ENCODE peak calls at places on chromosomes 2 and 18, in four cellular contexts. One of them, this sample, is unnamed.

GRCh38 chr2:238459081-238459629 is 32.4 kb downstream of the ASB1 start:
- DNase-seq in K562: no peak
- DNase-seq in GM12878: no peak
- DNase-seq in HepG2: no peak
- DNase-seq in this sample: no peak

GRCh38 chr2:18149660-18150246 is 271.3 kb downstream of the KCNS3 start:
- DNase-seq in K562: peak; percentile 9
- DNase-seq in GM12878: no peak
- DNase-seq in HepG2: peak; percentile 31
- DNase-seq in this sample: peak; percentile 50

GRCh38 chr2:134866498-134867099 is 28.2 kb downstream of the ACMSD start:
- DNase-seq in K562: no peak
- DNase-seq in GM12878: no peak
- DNase-seq in HepG2: no peak
- DNase-seq in this sample: peak; percentile 16

GRCh38 chr2:62292190-62292589 is 96.3 kb downstream of the B3GNT2 start:
- DNase-seq in K562: no peak
- DNase-seq in GM12878: no peak
- DNase-seq in HepG2: peak; percentile 66
- DNase-seq in this sample: no peak

GRCh38 chr2:27932396-27932795 is 41.9 kb downstream of the BABAM2 start:
- DNase-seq in K562: no peak
- DNase-seq in GM12878: no peak
- DNase-seq in HepG2: peak; percentile 59
- DNase-seq in this sample: peak; percentile 66

GRCh38 chr18:74197705-74198341 is 49.5 kb downstream of the TIMM21 start:
- DNase-seq in K562: no peak
- DNase-seq in GM12878: no peak
- DNase-seq in HepG2: no peak
- DNase-seq in this sample: no peak

GRCh38 chr2:198162276-198162675 is 357.9 kb downstream of the PLCL1 start:
- DNase-seq in K562: no peak
- DNase-seq in GM12878: no peak
- DNase-seq in HepG2: no peak
- DNase-seq in this sample: no peak

GRCh38 chr2:118861741-118862140 is 14.3 kb upstream of the EN1 start:
- DNase-seq in K562: no peak
- DNase-seq in GM12878: no peak
- DNase-seq in HepG2: no peak
- DNase-seq in this sample: no peak

GRCh38 chr2:102245266-102246151 is 58.7 kb downstream of the IL1RL2 start:
- DNase-seq in K562: peak; percentile 29
- DNase-seq in GM12878: no peak
- DNase-seq in HepG2: no peak
- DNase-seq in this sample: no peak

GRCh38 chr2:33126973-33127372 is 180.2 kb downstream of the LTBP1 start:
- DNase-seq in K562: no peak
- DNase-seq in GM12878: no peak
- DNase-seq in HepG2: no peak
- DNase-seq in this sample: no peak

GRCh38 chr2:222115296-222115695 is 183.5 kb downstream of the PAX3 start:
- DNase-seq in K562: no peak
- DNase-seq in GM12878: no peak
- DNase-seq in HepG2: no peak
- DNase-seq in this sample: no peak

GRCh38 chr18:32550958-32551357 is 80.3 kb upstream of the GAREM1 start:
- DNase-seq in K562: no peak
- DNase-seq in GM12878: no peak
- DNase-seq in HepG2: peak; percentile 15
- DNase-seq in this sample: no peak

GRCh38 chr2:201148434-201148833 is 32.5 kb downstream of the CFLAR start:
- DNase-seq in K562: no peak
- DNase-seq in GM12878: no peak
- DNase-seq in HepG2: no peak
- DNase-seq in this sample: no peak

GRCh38 chr18:40708726-40709125 is 1246.3 kb upstream of the PIK3C3 start:
- DNase-seq in K562: no peak
- DNase-seq in GM12878: no peak
- DNase-seq in HepG2: no peak
- DNase-seq in this sample: no peak

GRCh38 chr18:59509477-59510173 is 150.6 kb upstream of the LMAN1 start:
- DNase-seq in K562: no peak
- DNase-seq in GM12878: no peak
- DNase-seq in HepG2: no peak
- DNase-seq in this sample: no peak

GRCh38 chr2:57828221-57828620 is 218.4 kb upstream of the VRK2 start:
- DNase-seq in K562: no peak
- DNase-seq in GM12878: no peak
- DNase-seq in HepG2: no peak
- DNase-seq in this sample: no peak

GRCh38 chr2:70887550-70888229 is 48.0 kb upstream of the ATP6V1B1 start:
- DNase-seq in K562: no peak
- DNase-seq in GM12878: no peak
- DNase-seq in HepG2: no peak
- DNase-seq in this sample: peak; percentile 74

GRCh38 chr2:85733121-85733960 is 20.4 kb upstream of the ATOH8 start:
- DNase-seq in K562: no peak
- DNase-seq in GM12878: no peak
- DNase-seq in HepG2: peak; percentile 41
- DNase-seq in this sample: no peak

GRCh38 chr18:68763082-68763481 is 34.8 kb upstream of the CCDC102B start:
- DNase-seq in K562: no peak
- DNase-seq in GM12878: no peak
- DNase-seq in HepG2: no peak
- DNase-seq in this sample: no peak
- TF ChIP-seq EP300 in K562: no peak
- TF ChIP-seq EP300 in GM12878: no peak
- TF ChIP-seq EP300 in HepG2: no peak
- TF ChIP-seq EP300 in this sample: no peak

DNA sequence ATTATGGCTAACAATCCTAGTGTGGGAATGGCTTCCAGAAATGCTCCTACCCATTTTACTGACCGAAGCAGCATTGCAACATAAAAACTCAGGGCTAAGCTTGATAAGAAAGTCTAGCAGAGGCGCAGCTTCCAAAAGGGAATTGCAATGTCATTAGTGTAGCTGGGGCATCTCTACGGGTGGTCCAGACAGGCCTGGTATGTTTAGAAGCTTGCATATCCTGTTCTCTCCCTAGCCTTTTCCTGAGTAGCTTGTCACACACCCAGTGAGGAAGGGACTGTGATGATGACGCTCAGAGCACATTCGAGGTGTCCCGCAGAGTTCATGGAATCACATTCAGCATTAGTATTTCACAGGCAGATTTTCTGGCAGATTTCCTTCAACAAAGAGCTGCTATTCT is 38.0 kb upstream of the COL5A2 start:
- DNase-seq in K562: no peak
- DNase-seq in GM12878: no peak
- DNase-seq in HepG2: no peak
- DNase-seq in this sample: peak; percentile 93
- TF ChIP-seq JUNB in K562: no peak
- TF ChIP-seq JUNB in GM12878: no peak
- TF ChIP-seq JUNB in HepG2: no peak
- TF ChIP-seq JUNB in this sample: no peak

DNA sequence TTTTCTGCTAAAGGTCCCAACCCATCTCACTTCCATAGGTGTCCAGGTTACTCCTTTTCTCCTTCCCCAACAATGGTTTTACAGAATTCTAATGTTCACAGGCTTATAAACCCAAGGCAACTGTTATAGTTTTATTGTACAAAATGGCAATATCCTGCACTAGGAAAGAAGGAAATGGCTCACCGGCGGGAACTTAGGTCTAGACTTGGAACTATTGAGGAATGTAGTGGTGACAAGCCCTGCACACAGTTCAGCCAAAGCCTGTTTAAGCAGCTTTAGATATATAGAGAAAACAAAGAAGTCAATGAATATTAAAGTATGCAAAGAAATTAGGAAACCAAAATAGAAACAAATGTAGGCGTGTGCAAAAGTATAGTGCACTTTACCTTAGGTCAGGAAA is 22.6 kb upstream of the KCNG3 start:
- DNase-seq in K562: no peak
- DNase-seq in GM12878: no peak
- DNase-seq in HepG2: no peak
- DNase-seq in this sample: no peak
- TF ChIP-seq USF2 in K562: no peak
- TF ChIP-seq USF2 in GM12878: no peak
- TF ChIP-seq USF2 in HepG2: no peak
- TF ChIP-seq USF2 in this sample: no peak

GRCh38 chr2:191845876-191846786 is 757 bp downstream of the CAVIN2 start:
- DNase-seq in K562: no peak
- DNase-seq in GM12878: no peak
- DNase-seq in HepG2: peak; percentile 32
- DNase-seq in this sample: no peak

GRCh38 chr2:191847764-191848163 is 876 bp upstream of the CAVIN2 start:
- DNase-seq in K562: no peak
- DNase-seq in GM12878: no peak
- DNase-seq in HepG2: no peak
- DNase-seq in this sample: no peak

GRCh38 chr2:191848771-191849726 is 2.2 kb upstream of the CAVIN2 start:
- DNase-seq in K562: peak; percentile 22
- DNase-seq in GM12878: no peak
- DNase-seq in HepG2: no peak
- DNase-seq in this sample: no peak

GRCh38 chr2:191845248-191845715 is 1.6 kb downstream of the CAVIN2 start:
- DNase-seq in K562: peak; percentile 17
- DNase-seq in GM12878: no peak
- DNase-seq in HepG2: peak; percentile 66
- DNase-seq in this sample: no peak

DNA sequence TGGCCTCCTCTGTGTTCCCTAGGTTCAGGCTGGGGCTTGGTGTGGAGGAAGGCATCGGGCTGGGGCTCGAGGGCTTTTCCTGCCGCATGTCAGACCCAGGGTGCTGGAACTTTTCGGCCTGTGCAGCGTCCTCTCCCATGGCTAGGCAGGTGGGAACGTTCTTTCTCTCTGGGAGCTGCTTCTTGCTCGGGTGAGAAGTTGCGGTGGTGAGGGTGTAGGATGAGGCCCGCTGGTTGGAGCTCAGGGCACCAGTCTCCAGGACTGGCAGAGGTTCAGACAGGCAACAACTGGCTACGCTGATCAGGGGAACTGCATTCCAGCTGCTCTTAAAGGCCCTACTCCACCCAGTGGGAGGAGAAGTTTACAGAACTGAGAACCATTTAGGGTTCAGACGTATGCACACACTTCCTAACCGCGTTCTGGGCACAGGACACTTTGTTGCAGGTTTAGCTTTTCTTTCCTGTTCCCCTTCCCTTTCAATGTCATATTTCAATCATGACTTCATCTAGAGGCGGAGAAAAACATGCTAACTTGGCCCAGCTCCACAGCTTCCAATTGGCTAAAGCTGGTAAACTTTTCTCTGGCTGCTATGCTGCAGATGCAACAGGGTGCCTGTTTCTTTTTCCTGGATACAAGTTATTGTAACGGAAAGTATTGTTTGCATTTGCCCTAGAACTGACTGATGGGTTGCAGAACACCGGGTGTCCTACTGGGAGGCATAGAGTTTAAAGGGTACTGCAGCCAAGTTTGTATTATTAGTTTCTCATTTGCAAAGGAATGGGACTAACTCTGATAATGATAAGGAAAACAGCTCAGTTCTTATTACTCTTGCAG is at the start of gene CAVIN2:
- DNase-seq in K562: peak; percentile 48
- DNase-seq in GM12878: peak; percentile 5
- DNase-seq in HepG2: peak; percentile 95
- DNase-seq in this sample: peak; percentile 45
- TF ChIP-seq EP300 in K562: no peak
- TF ChIP-seq EP300 in GM12878: no peak
- TF ChIP-seq EP300 in HepG2: peak; percentile 30
- TF ChIP-seq EP300 in this sample: no peak

This sample was measured in A549.